ENCODE peak calls at places on chromosome 15, in four cellular contexts. One of them, this sample, is unnamed.
A peak's percentile ranks its signal among the peaks of the same experiment; 100 is the strongest.

GRCh38 chr15:100922192-100923040 is 3.3 kb downstream of the LRRK1 start:
- DNase-seq in SK-N-SH: no peak
- DNase-seq in GM12878: no peak
- DNase-seq in HepG2: no peak
- DNase-seq in this sample: no peak

GRCh38 chr15:40282870-40283614 is at the start of gene ANKRD63:
- DNase-seq in SK-N-SH: peak; percentile 81
- DNase-seq in GM12878: no peak
- DNase-seq in HepG2: no peak
- DNase-seq in this sample: peak; percentile 83

GRCh38 chr15:38169982-38170381 is 82.7 kb upstream of the SPRED1 start:
- DNase-seq in SK-N-SH: no peak
- DNase-seq in GM12878: no peak
- DNase-seq in HepG2: no peak
- DNase-seq in this sample: no peak

GRCh38 chr15:22224241-22224671 is 143.9 kb downstream of the OR4M2 start:
- DNase-seq in SK-N-SH: no peak
- DNase-seq in GM12878: no peak
- DNase-seq in HepG2: no peak
- DNase-seq in this sample: no peak

GRCh38 chr15:67479781-67480180 is 41.1 kb upstream of the C15orf61 start:
- DNase-seq in SK-N-SH: peak; percentile 36
- DNase-seq in GM12878: no peak
- DNase-seq in HepG2: no peak
- DNase-seq in this sample: no peak

GRCh38 chr15:90001683-90002427 is 731 bp downstream of the ZNF710 start:
- DNase-seq in SK-N-SH: peak; percentile 86
- DNase-seq in GM12878: no peak
- DNase-seq in HepG2: peak; percentile 29
- DNase-seq in this sample: peak; percentile 66

GRCh38 chr15:63984331-63984730 is 62.0 kb downstream of the DAPK2 start:
- DNase-seq in SK-N-SH: no peak
- DNase-seq in GM12878: no peak
- DNase-seq in HepG2: no peak
- DNase-seq in this sample: no peak

GRCh38 chr15:77009176-77009575 is 14.2 kb downstream of the PSTPIP1 start:
- DNase-seq in SK-N-SH: no peak
- DNase-seq in GM12878: no peak
- DNase-seq in HepG2: no peak
- DNase-seq in this sample: no peak

GRCh38 chr15:29567336-29567735 is 254.9 kb downstream of the TJP1 start:
- DNase-seq in SK-N-SH: no peak
- DNase-seq in GM12878: no peak
- DNase-seq in HepG2: no peak
- DNase-seq in this sample: no peak

GRCh38 chr15:29570121-29570930 is 251.9 kb downstream of the TJP1 start:
- DNase-seq in SK-N-SH: peak; percentile 76
- DNase-seq in GM12878: no peak
- DNase-seq in HepG2: no peak
- DNase-seq in this sample: no peak

GRCh38 chr15:29569533-29570092 is 252.7 kb downstream of the TJP1 start:
- DNase-seq in SK-N-SH: no peak
- DNase-seq in GM12878: no peak
- DNase-seq in HepG2: no peak
- DNase-seq in this sample: no peak

GRCh38 chr15:29566914-29567313 is 255.4 kb downstream of the TJP1 start:
- DNase-seq in SK-N-SH: no peak
- DNase-seq in GM12878: no peak
- DNase-seq in HepG2: no peak
- DNase-seq in this sample: no peak

GRCh38 chr15:29568840-29569532 is 253.3 kb downstream of the TJP1 start:
- DNase-seq in SK-N-SH: peak; percentile 59
- DNase-seq in GM12878: no peak
- DNase-seq in HepG2: peak; percentile 23
- DNase-seq in this sample: no peak
- TF ChIP-seq RFX5 in SK-N-SH: no peak
- TF ChIP-seq RFX5 in GM12878: no peak
- TF ChIP-seq RFX5 in HepG2: no peak
- TF ChIP-seq RFX5 in this sample: no peak

GRCh38 chr15:32840481-32841245 is 122.9 kb downstream of the GREM1 start:
- DNase-seq in SK-N-SH: no peak
- DNase-seq in GM12878: no peak
- DNase-seq in HepG2: no peak
- DNase-seq in this sample: no peak

GRCh38 chr15:32844118-32844711 is 126.4 kb downstream of the GREM1 start:
- DNase-seq in SK-N-SH: peak; percentile 50
- DNase-seq in GM12878: no peak
- DNase-seq in HepG2: peak; percentile 30
- DNase-seq in this sample: peak; percentile 29

GRCh38 chr15:32838820-32839219 is 121.0 kb downstream of the GREM1 start:
- DNase-seq in SK-N-SH: no peak
- DNase-seq in GM12878: no peak
- DNase-seq in HepG2: peak; percentile 71
- DNase-seq in this sample: no peak

GRCh38 chr15:32842081-32842480 is 124.3 kb downstream of the GREM1 start:
- DNase-seq in SK-N-SH: no peak
- DNase-seq in GM12878: no peak
- DNase-seq in HepG2: no peak
- DNase-seq in this sample: no peak

DNA sequence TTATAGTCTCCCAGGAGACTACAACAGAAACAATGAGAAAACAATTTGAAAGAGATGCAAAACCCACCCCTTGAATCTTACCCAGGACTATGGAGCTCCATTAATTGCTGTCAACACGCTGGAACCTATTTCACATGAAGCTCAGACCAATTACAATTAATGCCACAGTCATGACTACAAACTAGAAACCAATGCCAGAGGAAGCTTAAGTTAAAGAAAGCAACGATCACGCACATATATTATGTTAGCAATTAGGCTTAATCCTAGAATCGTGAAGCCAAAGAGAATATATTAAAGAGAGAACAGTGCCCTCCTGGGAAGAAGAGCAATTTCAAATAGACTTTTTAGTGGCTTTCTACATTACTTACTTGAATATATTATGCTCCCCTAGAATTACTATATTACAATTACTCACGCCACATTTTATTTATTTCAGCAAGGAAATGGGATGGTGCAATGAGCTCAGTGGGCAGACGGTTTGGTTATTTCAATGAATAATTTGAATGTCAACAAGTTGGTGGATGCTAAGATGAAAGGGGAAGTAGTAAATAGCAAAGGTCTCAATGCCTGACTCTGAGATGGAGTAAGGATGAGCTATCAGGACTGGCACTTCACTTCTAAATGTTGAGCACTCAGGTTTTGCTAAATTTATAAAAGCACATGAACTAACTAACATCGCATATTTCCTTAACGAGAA is 125.6 kb downstream of the GREM1 start:
- DNase-seq in SK-N-SH: no peak
- DNase-seq in GM12878: no peak
- DNase-seq in HepG2: no peak
- DNase-seq in this sample: no peak
- TF ChIP-seq FOXM1 in SK-N-SH: no peak
- TF ChIP-seq FOXM1 in GM12878: no peak
- TF ChIP-seq FOXM1 in HepG2: no peak
- TF ChIP-seq FOXM1 in this sample: no peak

GRCh38 chr15:71128939-71129562 is 13.8 kb downstream of the THSD4 start:
- DNase-seq in SK-N-SH: no peak
- DNase-seq in GM12878: no peak
- DNase-seq in HepG2: no peak
- DNase-seq in this sample: no peak
- TF ChIP-seq RFX5 in SK-N-SH: no peak
- TF ChIP-seq RFX5 in GM12878: no peak
- TF ChIP-seq RFX5 in HepG2: no peak
- TF ChIP-seq RFX5 in this sample: no peak

GRCh38 chr15:99502182-99502581 is 63.6 kb upstream of the MEF2A start:
- DNase-seq in SK-N-SH: no peak
- DNase-seq in GM12878: peak; percentile 90
- DNase-seq in HepG2: no peak
- DNase-seq in this sample: no peak
- TF ChIP-seq FOXM1 in SK-N-SH: no peak
- TF ChIP-seq FOXM1 in GM12878: no peak
- TF ChIP-seq FOXM1 in HepG2: no peak
- TF ChIP-seq FOXM1 in this sample: no peak

DNA sequence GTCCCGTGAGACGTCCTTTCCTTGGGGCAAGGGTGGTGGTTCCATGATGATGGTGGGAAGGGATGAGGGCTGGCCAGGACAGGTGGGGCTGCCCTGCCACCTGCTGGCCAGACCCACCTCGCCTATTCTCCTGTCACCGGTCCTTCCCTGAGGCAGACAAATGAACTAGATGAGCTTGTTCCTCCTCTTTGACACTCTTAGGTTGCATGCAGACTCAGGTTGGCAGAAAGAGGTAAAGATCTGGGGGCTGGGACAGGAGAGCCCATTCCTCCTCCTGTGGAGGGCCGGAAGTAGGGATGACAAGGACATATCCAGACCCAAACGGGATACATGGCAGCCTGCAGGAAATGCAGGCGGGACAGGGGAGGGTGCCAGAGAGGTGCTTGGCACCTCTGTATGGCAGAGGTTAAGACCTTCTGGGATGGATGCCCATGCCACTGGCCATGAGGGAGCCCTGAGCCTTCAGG is 38.6 kb downstream of the ACSBG1 start:
- DNase-seq in SK-N-SH: peak; percentile 80
- DNase-seq in GM12878: no peak
- DNase-seq in HepG2: peak; percentile 10
- DNase-seq in this sample: peak; percentile 73
- TF ChIP-seq RFX5 in SK-N-SH: no peak
- TF ChIP-seq RFX5 in GM12878: no peak
- TF ChIP-seq RFX5 in HepG2: no peak
- TF ChIP-seq RFX5 in this sample: no peak

DNA sequence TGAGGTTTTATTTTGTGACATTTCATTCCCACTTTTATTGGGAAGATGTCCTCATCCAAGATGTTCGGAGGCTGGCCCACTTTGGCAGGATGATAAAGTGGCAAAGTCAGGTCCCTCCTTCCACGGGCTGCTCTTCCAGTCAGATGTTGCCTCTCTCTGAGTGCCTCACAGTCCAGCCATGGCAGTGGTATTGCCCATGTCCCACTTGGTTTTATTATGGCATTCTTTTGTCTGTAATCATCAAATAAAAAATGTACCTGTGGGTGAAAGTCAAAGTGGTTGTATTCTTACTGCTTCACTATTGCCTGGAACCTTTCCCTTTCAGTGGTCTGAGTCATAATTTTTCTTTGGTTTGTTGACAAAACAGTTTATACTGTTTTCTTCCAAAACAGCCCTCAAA is 20.2 kb downstream of the ARNT2 start:
- DNase-seq in SK-N-SH: no peak
- DNase-seq in GM12878: no peak
- DNase-seq in HepG2: no peak
- DNase-seq in this sample: no peak
- TF ChIP-seq FOXM1 in SK-N-SH: no peak
- TF ChIP-seq FOXM1 in GM12878: no peak
- TF ChIP-seq FOXM1 in HepG2: no peak
- TF ChIP-seq FOXM1 in this sample: no peak

DNA sequence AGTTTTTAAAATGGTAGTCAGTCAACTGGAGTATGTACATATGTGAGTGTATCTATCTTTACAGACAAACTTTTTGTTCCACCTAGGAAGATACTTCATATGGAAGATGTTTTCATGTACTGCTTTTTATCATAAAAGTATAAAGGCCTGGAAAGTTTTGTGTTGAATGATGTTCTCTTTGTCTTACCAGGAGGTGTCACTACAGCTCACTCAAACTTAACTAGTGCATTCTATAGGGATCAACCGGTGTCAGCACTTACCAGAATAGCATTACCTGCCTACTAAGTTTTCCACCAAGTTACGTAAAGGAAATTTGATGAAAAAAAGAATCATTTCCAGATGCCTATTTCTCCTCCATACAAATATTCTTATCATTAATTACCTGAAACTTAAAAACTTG is 522.6 kb upstream of the SEMA6D start:
- DNase-seq in SK-N-SH: peak; percentile 20
- DNase-seq in GM12878: no peak
- DNase-seq in HepG2: peak; percentile 5
- DNase-seq in this sample: no peak
- TF ChIP-seq RFX5 in SK-N-SH: no peak
- TF ChIP-seq RFX5 in GM12878: no peak
- TF ChIP-seq RFX5 in HepG2: no peak
- TF ChIP-seq RFX5 in this sample: no peak

DNA sequence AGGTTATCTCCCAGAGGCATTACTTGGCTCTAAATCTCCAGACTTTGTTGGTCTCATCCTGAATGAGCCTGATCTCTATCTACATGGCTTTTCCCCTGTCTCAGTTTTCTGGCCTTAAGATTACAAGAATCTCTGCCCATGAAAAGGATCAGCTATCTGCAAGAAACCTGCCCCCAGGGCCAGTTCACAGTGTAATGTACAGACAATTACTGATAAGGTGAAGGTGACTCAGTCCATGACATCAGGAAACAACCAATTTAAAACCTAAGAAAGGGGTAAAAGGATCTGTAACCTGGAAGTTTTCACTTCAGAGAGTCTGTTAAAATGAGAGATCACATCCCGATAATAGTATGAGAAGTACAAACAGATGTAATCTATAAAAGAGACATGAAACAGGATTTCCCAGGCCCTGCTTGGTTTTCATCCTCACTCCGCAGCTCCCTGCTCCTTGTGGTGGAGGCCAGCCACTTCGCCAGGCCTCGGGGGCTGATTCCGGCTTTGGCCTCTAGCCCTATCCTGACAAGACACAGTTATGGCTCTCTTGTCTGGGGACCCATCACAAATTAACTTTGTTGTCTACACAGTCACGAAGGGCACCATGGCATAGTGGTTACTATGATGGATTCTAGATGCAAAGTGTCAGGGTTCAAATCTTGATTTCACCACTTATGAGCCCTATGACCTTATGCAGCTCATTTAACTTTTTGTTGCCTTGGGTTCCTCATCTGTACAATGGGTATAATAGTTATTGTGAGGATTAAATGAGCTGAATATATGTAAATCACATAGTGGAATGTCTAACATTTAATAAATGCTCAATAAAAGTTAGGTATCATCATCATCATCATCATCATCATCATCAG is 137.0 kb downstream of the THSD4 start:
- DNase-seq in SK-N-SH: peak; percentile 62
- DNase-seq in GM12878: no peak
- DNase-seq in HepG2: no peak
- DNase-seq in this sample: no peak
- TF ChIP-seq FOXM1 in SK-N-SH: peak; percentile 76
- TF ChIP-seq FOXM1 in GM12878: no peak
- TF ChIP-seq FOXM1 in HepG2: no peak
- TF ChIP-seq FOXM1 in this sample: no peak

GRCh38 chr15:39269821-39270220 is 311.1 kb upstream of the THBS1 start:
- DNase-seq in SK-N-SH: no peak
- DNase-seq in GM12878: no peak
- DNase-seq in HepG2: peak; percentile 51
- DNase-seq in this sample: no peak
- TF ChIP-seq RFX5 in SK-N-SH: no peak
- TF ChIP-seq RFX5 in GM12878: no peak
- TF ChIP-seq RFX5 in HepG2: no peak
- TF ChIP-seq RFX5 in this sample: no peak

This sample was measured in K562.